ENCODE peak calls at places on chromosome 9, in seven cellular contexts. One of them, this sample, is unnamed.

GRCh38 chr9:95491543-95492330 is 25.0 kb downstream of the PTCH1 start:
- DNase-seq in spleen: no peak
- DNase-seq in body of pancreas: no peak
- DNase-seq in HepG2: no peak
- DNase-seq in transverse colon: no peak
- DNase-seq in uterus: no peak
- DNase-seq in stomach: no peak
- DNase-seq in this sample: no peak

GRCh38 chr9:126417007-126417406 is 90.4 kb downstream of the MVB12B start:
- DNase-seq in transverse colon: no peak
- DNase-seq in spleen: no peak
- DNase-seq in stomach: no peak
- DNase-seq in HepG2: no peak
- DNase-seq in body of pancreas: no peak
- DNase-seq in uterus: no peak
- DNase-seq in this sample: no peak

GRCh38 chr9:69619233-69619632 is 52.9 kb downstream of the APBA1 start:
- DNase-seq in stomach: no peak
- DNase-seq in HepG2: no peak
- DNase-seq in spleen: no peak
- DNase-seq in body of pancreas: no peak
- DNase-seq in uterus: no peak
- DNase-seq in transverse colon: no peak
- DNase-seq in this sample: no peak

GRCh38 chr9:124810513-124811355 is 33.8 kb downstream of the OLFML2A start:
- DNase-seq in HepG2: peak; percentile 65
- DNase-seq in transverse colon: no peak
- DNase-seq in stomach: no peak
- DNase-seq in spleen: no peak
- DNase-seq in uterus: no peak
- DNase-seq in body of pancreas: peak; percentile 39
- DNase-seq in this sample: peak; percentile 96

GRCh38 chr9:127966416-127967150 is 14.2 kb downstream of the EEIG1 start:
- DNase-seq in stomach: peak; percentile 72
- DNase-seq in HepG2: no peak
- DNase-seq in transverse colon: peak; percentile 17
- DNase-seq in body of pancreas: peak; percentile 81
- DNase-seq in uterus: peak; percentile 37
- DNase-seq in spleen: peak; percentile 63
- DNase-seq in this sample: no peak

GRCh38 chr9:93126151-93126781 is 7.8 kb downstream of the NINJ1 start:
- DNase-seq in HepG2: no peak
- DNase-seq in transverse colon: peak; percentile 6
- DNase-seq in stomach: no peak
- DNase-seq in body of pancreas: no peak
- DNase-seq in spleen: peak; percentile 80
- DNase-seq in uterus: peak; percentile 30
- DNase-seq in this sample: no peak

GRCh38 chr9:98491778-98492177 is 217.0 kb downstream of the GABBR2 start:
- DNase-seq in stomach: no peak
- DNase-seq in spleen: no peak
- DNase-seq in uterus: no peak
- DNase-seq in body of pancreas: no peak
- DNase-seq in HepG2: no peak
- DNase-seq in transverse colon: no peak
- DNase-seq in this sample: no peak

GRCh38 chr9:80842383-80842782 is 847.0 kb downstream of the TLE1 start:
- DNase-seq in HepG2: no peak
- DNase-seq in transverse colon: no peak
- DNase-seq in uterus: peak; percentile 13
- DNase-seq in body of pancreas: no peak
- DNase-seq in spleen: no peak
- DNase-seq in stomach: no peak
- DNase-seq in this sample: no peak

GRCh38 chr9:2727966-2728613 is 10.8 kb downstream of the KCNV2 start:
- DNase-seq in stomach: no peak
- DNase-seq in spleen: no peak
- DNase-seq in transverse colon: no peak
- DNase-seq in body of pancreas: peak; percentile 60
- DNase-seq in HepG2: peak; percentile 58
- DNase-seq in uterus: peak; percentile 60
- DNase-seq in this sample: no peak

GRCh38 chr9:37675661-37676060 is 24.9 kb downstream of the FRMPD1 start:
- DNase-seq in transverse colon: peak; percentile 40
- DNase-seq in uterus: no peak
- DNase-seq in stomach: no peak
- DNase-seq in body of pancreas: no peak
- DNase-seq in HepG2: no peak
- DNase-seq in spleen: no peak
- DNase-seq in this sample: no peak

GRCh38 chr9:130446111-130446861 is 1.5 kb downstream of the ASS1 start:
- DNase-seq in spleen: no peak
- DNase-seq in HepG2: peak; percentile 38
- DNase-seq in transverse colon: peak; percentile 71
- DNase-seq in stomach: peak; percentile 62
- DNase-seq in body of pancreas: peak; percentile 61
- DNase-seq in uterus: peak; percentile 97
- DNase-seq in this sample: peak; percentile 30

GRCh38 chr9:88053888-88054501 is 79.7 kb upstream of the CDK20 start:
- DNase-seq in transverse colon: no peak
- DNase-seq in HepG2: no peak
- DNase-seq in uterus: no peak
- DNase-seq in spleen: no peak
- DNase-seq in stomach: no peak
- DNase-seq in body of pancreas: no peak
- DNase-seq in this sample: no peak

GRCh38 chr9:33476503-33476902 is 2.8 kb upstream of the NOL6 start:
- DNase-seq in spleen: peak; percentile 31
- DNase-seq in body of pancreas: no peak
- DNase-seq in HepG2: no peak
- DNase-seq in uterus: no peak
- DNase-seq in stomach: no peak
- DNase-seq in transverse colon: no peak
- DNase-seq in this sample: no peak

GRCh38 chr9:109771084-109771483 is 8.9 kb upstream of the PALM2AKAP2 start:
- DNase-seq in transverse colon: no peak
- DNase-seq in spleen: no peak
- DNase-seq in HepG2: no peak
- DNase-seq in stomach: no peak
- DNase-seq in uterus: no peak
- DNase-seq in body of pancreas: no peak
- DNase-seq in this sample: no peak

GRCh38 chr9:128321879-128322341 is 337 bp downstream of the TRUB2 start:
- DNase-seq in body of pancreas: no peak
- DNase-seq in HepG2: no peak
- DNase-seq in stomach: no peak
- DNase-seq in transverse colon: no peak
- DNase-seq in uterus: no peak
- DNase-seq in spleen: no peak
- DNase-seq in this sample: no peak

GRCh38 chr9:77177894-77178794 is 810 bp downstream of the VPS13A start:
- DNase-seq in body of pancreas: peak; percentile 57
- DNase-seq in spleen: peak; percentile 89
- DNase-seq in stomach: peak; percentile 44
- DNase-seq in transverse colon: peak; percentile 53
- DNase-seq in HepG2: peak; percentile 9
- DNase-seq in uterus: peak; percentile 32
- DNase-seq in this sample: peak; percentile 48

GRCh38 chr9:91949293-91949945 is 609 bp downstream of the ROR2 start:
- DNase-seq in HepG2: no peak
- DNase-seq in transverse colon: no peak
- DNase-seq in body of pancreas: peak; percentile 16
- DNase-seq in spleen: no peak
- DNase-seq in stomach: no peak
- DNase-seq in uterus: no peak
- DNase-seq in this sample: no peak
- TF ChIP-seq POLR2A in HepG2: no peak
- TF ChIP-seq POLR2A in transverse colon: no peak
- TF ChIP-seq POLR2A in body of pancreas: no peak
- TF ChIP-seq POLR2A in spleen: no peak
- TF ChIP-seq POLR2A in stomach: no peak
- TF ChIP-seq POLR2A in uterus: no peak
- TF ChIP-seq POLR2A in this sample: no peak

DNA sequence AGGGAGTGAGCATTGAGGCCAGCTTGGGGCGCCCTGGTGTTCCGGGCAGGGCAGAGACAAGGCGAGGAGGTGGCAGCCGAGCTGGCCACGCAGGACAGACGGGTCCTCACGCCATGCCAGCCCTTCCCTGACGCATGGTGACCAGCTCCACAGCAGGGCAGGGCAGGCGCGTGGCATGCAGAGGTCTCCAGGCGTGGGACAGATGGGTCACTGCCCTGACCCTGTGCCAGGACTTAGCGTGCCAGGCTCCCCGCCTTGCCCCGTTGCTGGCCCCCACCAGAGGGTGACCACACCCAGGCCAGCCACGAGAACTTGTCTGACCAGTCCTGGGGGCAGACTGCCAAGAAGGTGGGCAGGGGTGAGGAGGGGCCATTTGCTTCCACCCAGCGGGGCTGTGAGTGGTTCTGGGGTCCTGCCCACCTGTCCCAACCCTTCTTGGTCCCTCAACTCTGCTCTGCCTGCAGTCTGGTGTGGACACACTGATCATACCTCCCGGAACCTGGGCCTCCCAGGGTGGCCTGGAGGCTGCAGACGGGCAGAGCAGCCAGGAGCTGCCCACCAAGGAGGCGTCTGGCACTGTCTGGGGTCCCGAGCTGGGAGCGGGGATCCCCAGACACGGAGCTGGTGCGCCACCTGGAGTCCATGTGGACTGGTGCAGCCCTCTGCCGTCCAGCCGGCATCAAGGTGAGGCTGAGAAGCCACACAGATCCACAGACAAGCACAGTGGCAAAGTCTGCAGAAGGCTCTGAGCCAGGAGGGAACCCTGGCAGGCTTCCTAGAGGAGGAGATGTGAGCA is at the start of gene RNF224:
- DNase-seq in HepG2: peak; percentile 69
- DNase-seq in body of pancreas: peak; percentile 92
- DNase-seq in spleen: peak; percentile 94
- DNase-seq in transverse colon: peak; percentile 88
- DNase-seq in stomach: peak; percentile 97
- DNase-seq in uterus: peak; percentile 56
- DNase-seq in this sample: peak; percentile 98
- TF ChIP-seq POLR2A in HepG2: no peak
- TF ChIP-seq POLR2A in body of pancreas: no peak
- TF ChIP-seq POLR2A in spleen: no peak
- TF ChIP-seq POLR2A in transverse colon: no peak
- TF ChIP-seq POLR2A in stomach: no peak
- TF ChIP-seq POLR2A in uterus: no peak
- TF ChIP-seq POLR2A in this sample: no peak

GRCh38 chr9:106920091-106920490 is 57.1 kb downstream of the ZNF462 start:
- DNase-seq in spleen: no peak
- DNase-seq in transverse colon: no peak
- DNase-seq in uterus: no peak
- DNase-seq in HepG2: no peak
- DNase-seq in body of pancreas: no peak
- DNase-seq in stomach: no peak
- DNase-seq in this sample: no peak

GRCh38 chr9:106920701-106921283 is 57.8 kb downstream of the ZNF462 start:
- DNase-seq in HepG2: peak; percentile 18
- DNase-seq in stomach: peak; percentile 44
- DNase-seq in body of pancreas: no peak
- DNase-seq in uterus: no peak
- DNase-seq in spleen: no peak
- DNase-seq in transverse colon: peak; percentile 65
- DNase-seq in this sample: no peak

GRCh38 chr9:106918825-106919509 is 56.0 kb downstream of the ZNF462 start:
- DNase-seq in stomach: no peak
- DNase-seq in transverse colon: no peak
- DNase-seq in spleen: no peak
- DNase-seq in HepG2: no peak
- DNase-seq in uterus: no peak
- DNase-seq in body of pancreas: no peak
- DNase-seq in this sample: no peak

GRCh38 chr9:106921989-106922388 is 59.0 kb downstream of the ZNF462 start:
- DNase-seq in HepG2: no peak
- DNase-seq in transverse colon: no peak
- DNase-seq in uterus: no peak
- DNase-seq in stomach: no peak
- DNase-seq in body of pancreas: no peak
- DNase-seq in spleen: no peak
- DNase-seq in this sample: no peak

DNA sequence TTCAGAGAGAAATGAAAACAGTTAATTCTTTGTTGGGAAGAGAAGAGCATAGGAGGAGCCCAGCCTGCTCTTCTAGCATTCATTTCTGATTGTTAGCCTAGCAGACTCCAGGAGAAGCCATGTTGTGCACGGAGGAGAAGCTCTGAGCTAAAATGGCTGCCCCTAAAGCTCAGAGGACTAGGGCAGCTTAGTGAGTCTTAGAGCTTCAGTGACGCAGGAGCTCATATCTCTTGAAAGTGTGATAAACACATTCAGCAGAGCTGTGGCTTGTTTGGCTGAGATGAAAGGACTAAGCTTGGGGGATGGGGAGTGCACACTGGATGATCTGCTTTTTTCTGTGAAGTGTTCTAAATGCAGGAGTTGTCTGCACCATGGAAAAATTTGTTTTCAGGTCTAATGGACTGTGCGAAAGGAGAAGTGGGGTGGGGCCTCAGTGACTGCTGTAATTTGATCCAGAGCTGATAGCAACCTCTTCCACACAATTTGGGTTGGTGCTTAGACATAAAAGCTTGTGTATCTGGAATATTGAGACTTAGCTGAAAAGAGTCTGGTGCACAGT is 58.5 kb downstream of the ZNF462 start:
- DNase-seq in HepG2: peak; percentile 8
- DNase-seq in transverse colon: peak; percentile 32
- DNase-seq in body of pancreas: peak; percentile 26
- DNase-seq in uterus: peak; percentile 66
- DNase-seq in spleen: no peak
- DNase-seq in stomach: no peak
- DNase-seq in this sample: no peak
- TF ChIP-seq POLR2A in HepG2: no peak
- TF ChIP-seq POLR2A in transverse colon: no peak
- TF ChIP-seq POLR2A in body of pancreas: no peak
- TF ChIP-seq POLR2A in uterus: no peak
- TF ChIP-seq POLR2A in spleen: no peak
- TF ChIP-seq POLR2A in stomach: no peak
- TF ChIP-seq POLR2A in this sample: no peak

DNA sequence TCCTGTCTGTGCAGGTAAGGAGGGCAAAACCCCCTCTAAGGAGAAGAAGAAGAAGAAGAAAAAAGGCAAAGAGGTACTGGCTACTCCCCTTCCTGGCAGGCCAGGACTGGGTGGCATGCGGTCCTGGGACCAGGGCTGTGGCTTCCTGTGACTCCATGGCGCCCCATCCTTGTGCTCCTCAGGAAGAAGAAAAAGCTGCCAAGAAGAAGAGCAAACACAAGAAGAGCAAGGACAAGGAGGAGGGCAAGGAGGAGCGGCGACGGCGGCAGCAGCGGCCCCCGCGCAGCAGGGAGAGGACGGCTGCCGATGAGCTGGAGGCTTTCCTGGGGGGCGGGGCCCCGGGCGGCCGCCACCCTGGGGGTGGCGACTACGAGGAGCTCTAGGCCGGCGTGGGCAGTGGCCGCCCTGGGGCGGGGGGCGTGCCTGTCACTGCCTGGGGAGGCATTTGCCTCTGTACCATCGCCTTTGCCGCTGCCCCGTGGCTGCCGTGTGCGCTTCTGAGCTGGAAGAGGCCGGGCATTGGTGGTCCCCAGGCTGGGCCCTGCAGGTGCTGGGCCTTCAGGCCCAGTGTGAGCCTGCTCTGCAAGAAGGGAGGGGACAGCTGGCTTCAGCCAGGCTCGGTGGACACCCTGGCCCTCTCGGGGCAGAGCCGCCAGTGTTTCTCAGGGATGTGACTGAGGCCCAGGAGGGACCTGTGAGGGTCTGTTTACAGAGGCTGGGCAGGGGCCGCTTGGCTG is 2.0 kb upstream of the AJM1 start:
- DNase-seq in spleen: no peak
- DNase-seq in stomach: no peak
- DNase-seq in transverse colon: no peak
- DNase-seq in uterus: no peak
- DNase-seq in HepG2: no peak
- DNase-seq in body of pancreas: no peak
- DNase-seq in this sample: no peak
- TF ChIP-seq POLR2A in spleen: no peak
- TF ChIP-seq POLR2A in stomach: no peak
- TF ChIP-seq POLR2A in transverse colon: no peak
- TF ChIP-seq POLR2A in uterus: no peak
- TF ChIP-seq POLR2A in HepG2: peak; percentile 12
- TF ChIP-seq POLR2A in body of pancreas: no peak
- TF ChIP-seq POLR2A in this sample: no peak

This sample was measured in H54.